ENCODE peak calls at places on chromosomes 12 and 14, in five cellular contexts. R, O, G, W and F are unnamed samples.

GRCh38 chr12:131007794-131008460 is 54.2 kb downstream of the ADGRD1 start:
- DNase-seq in R (no peak), O (no peak), G (no peak), W (no peak), F (no peak)

GRCh38 chr12:122437656-122438121 is 15.2 kb upstream of the CLIP1 start:
- DNase-seq in R (peak), O (no peak), G (no peak), W (peak), F (peak)

GRCh38 chr14:51443195-51444018 is 203.4 kb downstream of the TMX1 start:
- DNase-seq in R (no peak), O (no peak), G (no peak), W (peak), F (no peak)

GRCh38 chr14:78967111-78967809 is 797.1 kb downstream of the NRXN3 start:
- DNase-seq in R (no peak), O (no peak), G (no peak), W (peak), F (no peak)

GRCh38 chr14:52063107-52063506 is 5.8 kb downstream of the NID2 start:
- DNase-seq in R (no peak), O (peak), G (no peak), W (peak), F (peak)

GRCh38 chr12:57899010-57899662 is 42.2 kb upstream of the ATP23 start:
- DNase-seq in R (peak), O (peak), G (no peak), W (peak), F (peak)

GRCh38 chr14:102390486-102390885 is 27.7 kb downstream of the TECPR2 start:
- DNase-seq in R (no peak), O (no peak), G (no peak), W (peak), F (no peak)

GRCh38 chr14:38469156-38469555 is 213.3 kb upstream of the CLEC14A start:
- DNase-seq in R (no peak), O (no peak), G (no peak), W (peak), F (no peak)

GRCh38 chr12:56081393-56082347 is 1.7 kb downstream of the ERBB3 start:
- DNase-seq in R (no peak), O (no peak), G (peak), W (no peak), F (no peak)

GRCh38 chr14:79514700-79515099 is 696.6 kb downstream of the DIO2 start:
- DNase-seq in R (no peak), O (no peak), G (no peak), W (peak), F (no peak)

GRCh38 chr12:106248849-106249371 is 1.1 kb upstream of the CKAP4 start:
- DNase-seq in R (no peak), O (no peak), G (no peak), W (peak), F (no peak)

GRCh38 chr14:83860757-83861156 is 1669.2 kb upstream of the FLRT2 start:
- DNase-seq in R (no peak), O (no peak), G (no peak), W (peak), F (no peak)

GRCh38 chr12:1845886-1846285 is 25.5 kb downstream of the LRTM2 start:
- DNase-seq in R (no peak), O (no peak), G (no peak), W (no peak), F (no peak)

GRCh38 chr12:127119600-127120140 is 1147.3 kb upstream of the TMEM132C start:
- DNase-seq in R (no peak), O (no peak), G (no peak), W (no peak), F (no peak)

GRCh38 chr12:10363922-10364838 is 25.7 kb downstream of the KLRK1 start:
- DNase-seq in R (peak), O (peak), G (no peak), W (peak), F (peak)

GRCh38 chr12:79364197-79364596 is 326.6 kb downstream of the PAWR start:
- DNase-seq in R (no peak), O (no peak), G (no peak), W (no peak), F (no peak)

GRCh38 chr12:63064080-63064479 is 86.9 kb downstream of the AVPR1A start:
- DNase-seq in R (no peak), O (no peak), G (no peak), W (peak), F (no peak)

GRCh38 chr14:52589646-52590045 is 37.0 kb downstream of the GPR137C start:
- DNase-seq in R (no peak), O (no peak), G (no peak), W (peak), F (no peak)

GRCh38 chr12:90216815-90217214 is 508.2 kb upstream of the ATP2B1 start:
- DNase-seq in R (no peak), O (no peak), G (no peak), W (no peak), F (peak)

GRCh38 chr12:11765817-11766794 is 116.6 kb downstream of the ETV6 start:
- DNase-seq in R (peak), O (no peak), G (no peak), W (peak), F (no peak)

GRCh38 chr12:130846386-130846785 is 7.3 kb upstream of the STX2 start:
- DNase-seq in R (no peak), O (no peak), G (no peak), W (no peak), F (no peak)

GRCh38 chr12:243381-243780 is 19.3 kb downstream of the SLC6A13 start:
- DNase-seq in R (no peak), O (no peak), G (no peak), W (no peak), F (no peak)

GRCh38 chr12:5922500-5922899 is 22.6 kb downstream of the ANO2 start:
- DNase-seq in R (no peak), O (no peak), G (no peak), W (no peak), F (no peak)

GRCh38 chr14:103847954-103848719 is 762 bp upstream of the PPP1R13B start:
- DNase-seq in R (peak), O (peak), G (peak), W (no peak), F (no peak)

GRCh38 chr12:2644678-2645405 is 149.9 kb upstream of the FKBP4 start:
- DNase-seq in R (no peak), O (no peak), G (no peak), W (no peak), F (no peak)

GRCh38 chr12:125208942-125209341 is 143.7 kb downstream of the AACS start:
- DNase-seq in R (no peak), O (no peak), G (no peak), W (no peak), F (no peak)

GRCh38 chr12:72053604-72054003 is 115.0 kb downstream of the TPH2 start:
- DNase-seq in R (no peak), O (no peak), G (no peak), W (no peak), F (no peak)

GRCh38 chr12:100755186-100755585 is 39.4 kb upstream of the ANO4 start:
- DNase-seq in R (no peak), O (no peak), G (no peak), W (peak), F (no peak)

GRCh38 chr12:29286081-29286800 is 94.7 kb downstream of the ERGIC2 start:
- DNase-seq in R (no peak), O (no peak), G (no peak), W (peak), F (no peak)

GRCh38 chr12:52314511-52314910 is 6.7 kb downstream of the KRT83 start:
- DNase-seq in R (no peak), O (no peak), G (no peak), W (no peak), F (no peak)

GRCh38 chr12:25959069-25959961 is 833 bp downstream of the RASSF8 start:
- DNase-seq in R (peak), O (peak), G (peak), W (peak), F (peak)
- TF ChIP-seq POLR2A in R (peak), O (no peak), G (no peak), W (peak), F (no peak)

DNA sequence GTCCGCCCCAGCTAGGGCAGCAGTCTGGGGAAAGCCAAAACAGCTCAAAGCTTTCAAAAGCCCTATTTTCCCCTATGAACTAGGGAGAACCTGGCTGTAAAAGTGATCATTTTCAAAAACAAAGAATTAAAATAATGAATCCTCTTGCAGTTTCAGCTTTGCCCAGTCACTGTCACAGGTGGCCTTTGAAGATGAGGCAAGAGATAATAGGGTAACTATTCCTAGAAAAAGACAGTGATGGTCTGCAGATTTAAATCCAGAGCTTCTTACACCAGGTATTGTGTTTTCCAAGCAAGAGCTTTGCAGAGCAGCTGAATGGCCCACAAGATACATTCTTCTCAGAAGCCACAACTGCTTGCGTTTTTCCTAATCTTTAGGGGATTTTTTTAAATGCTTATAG is 80.2 kb upstream of the NUDT4 start:
- DNase-seq in R (no peak), O (no peak), G (no peak), W (no peak), F (no peak)
- H3K27ac ChIP-seq in R (no peak), O (no peak), G (no peak), W (no peak), F (peak)

GRCh38 chr12:48693572-48693971 is 11.5 kb upstream of the KANSL2 start:
- DNase-seq in R (no peak), O (no peak), G (no peak), W (no peak), F (no peak)

GRCh38 chr12:48694038-48694437 is 12.0 kb upstream of the KANSL2 start:
- DNase-seq in R (no peak), O (no peak), G (no peak), W (no peak), F (no peak)

GRCh38 chr12:48691826-48692473 is 9.9 kb upstream of the KANSL2 start:
- DNase-seq in R (no peak), O (no peak), G (no peak), W (no peak), F (no peak)

GRCh38 chr12:48687595-48687994 is 5.6 kb upstream of the KANSL2 start:
- DNase-seq in R (no peak), O (no peak), G (no peak), W (no peak), F (no peak)

GRCh38 chr12:48690990-48691389 is 9.0 kb upstream of the KANSL2 start:
- DNase-seq in R (no peak), O (no peak), G (no peak), W (no peak), F (no peak)
- TF ChIP-seq POLR2A in R (no peak), O (no peak), G (no peak), W (no peak), F (no peak)

GRCh38 chr14:72683787-72684186 is 210.1 kb downstream of the DPF3 start:
- DNase-seq in R (no peak), O (no peak), G (no peak), W (peak), F (no peak)
- H3K27ac ChIP-seq in R (no peak), O (no peak), G (no peak), W (no peak), F (no peak)

GRCh38 chr14:22553445-22553844 is 35.6 kb downstream of the DAD1 start:
- DNase-seq in R (no peak), O (no peak), G (no peak), W (no peak), F (no peak)
- TF ChIP-seq POLR2A in R (no peak), O (no peak), G (no peak), W (no peak), F (no peak)